ENCODE peak calls at places on chromosome 17, in five cellular contexts. T is GM06990, A is progenitor cell of endocrine pancreas, Z is psoas muscle, Q is H9. W is an unnamed sample.

GRCh38 chr17:8120520-8121443 is 2.5 kb upstream of the ALOXE3 start:
- DNase-seq in T (peak; percentile 86), Z (no peak), A (peak; percentile 50), Q (peak; percentile 97), W (peak; percentile 78)

GRCh38 chr17:74610108-74610507 is 13.4 kb downstream of the CD300E start:
- DNase-seq in T (no peak), A (no peak), Z (no peak), Q (no peak), W (no peak)

GRCh38 chr17:50668025-50668837 is 33.5 kb downstream of the ABCC3 start:
- DNase-seq in Q (no peak), Z (no peak), T (no peak), A (no peak), W (no peak)

GRCh38 chr17:38558751-38559024 is 47.1 kb downstream of the SRCIN1 start:
- DNase-seq in A (no peak), Z (no peak), T (no peak), Q (no peak), W (no peak)

GRCh38 chr17:64687959-64688358 is 25.9 kb upstream of the SMURF2 start:
- DNase-seq in Z (no peak), T (no peak), Q (no peak), A (no peak), W (no peak)

GRCh38 chr17:12592941-12593340 is 72.7 kb upstream of the MYOCD start:
- DNase-seq in T (no peak), A (no peak), Z (no peak), Q (no peak), W (no peak)

GRCh38 chr17:35132816-35133550 is 9.1 kb downstream of the NLE1 start:
- DNase-seq in Z (no peak), T (no peak), A (no peak), Q (no peak), W (no peak)

GRCh38 chr17:12107905-12108304 is 87.2 kb downstream of the MAP2K4 start:
- DNase-seq in Z (no peak), Q (no peak), T (no peak), A (no peak), W (no peak)

GRCh38 chr17:2795412-2796163 is 650 bp upstream of the RAP1GAP2 start:
- DNase-seq in Z (no peak), Q (no peak), A (no peak), T (no peak), W (no peak)

GRCh38 chr17:47225436-47225858 is 16.3 kb downstream of the MYL4 start:
- DNase-seq in T (no peak), Z (no peak), A (no peak), Q (no peak), W (no peak)

GRCh38 chr17:49443862-49444261 is 29.2 kb upstream of the PHB1 start:
- DNase-seq in Q (no peak), T (no peak), Z (no peak), A (no peak), W (no peak)

GRCh38 chr17:19939993-19940721 is 37.5 kb downstream of the AKAP10 start:
- DNase-seq in A (no peak), Q (no peak), Z (no peak), T (no peak), W (no peak)

GRCh38 chr17:37131670-37132620 is 183.2 kb downstream of the AATF start:
- DNase-seq in Z (no peak), T (no peak), A (no peak), Q (no peak), W (no peak)

GRCh38 chr17:364308-364707 is 11.7 kb upstream of the RPH3AL start:
- DNase-seq in A (no peak), Z (no peak), Q (no peak), T (no peak), W (no peak)

GRCh38 chr17:77795685-77796084 is 162.8 kb upstream of the TNRC6C start:
- DNase-seq in A (no peak), T (no peak), Z (no peak), Q (no peak), W (no peak)

GRCh38 chr17:50044483-50044882 is 11.4 kb upstream of the ITGA3 start:
- DNase-seq in Z (no peak), A (no peak), Q (no peak), T (no peak), W (no peak)

GRCh38 chr17:35011671-35012216 is 31.4 kb downstream of the LIG3 start:
- DNase-seq in Z (peak; percentile 37), T (no peak), Q (no peak), A (no peak), W (no peak)

GRCh38 chr17:77610980-77611641 is 347.4 kb upstream of the TNRC6C start:
- DNase-seq in T (no peak), Z (no peak), Q (no peak), A (no peak), W (no peak)

GRCh38 chr17:31492880-31493655 is 101.6 kb downstream of the RAB11FIP4 start:
- DNase-seq in Q (no peak), T (peak; percentile 68), A (no peak), Z (peak; percentile 41), W (peak; percentile 83)

GRCh38 chr17:80798595-80799552 is 192.8 kb upstream of the CHMP6 start:
- DNase-seq in T (no peak), Z (no peak), A (no peak), Q (peak; percentile 10), W (no peak)

GRCh38 chr17:45867702-45868101 is 23.0 kb downstream of the SPPL2C start:
- DNase-seq in Z (no peak), Q (no peak), T (no peak), A (no peak), W (no peak)

GRCh38 chr17:16488572-16488997 is 3.4 kb downstream of the LRRC75A start:
- DNase-seq in Q (peak; percentile 51), Z (no peak), T (no peak), A (no peak), W (no peak)

GRCh38 chr17:43755389-43755875 is 3.2 kb downstream of the SOST start:
- DNase-seq in Q (peak; percentile 87), Z (peak; percentile 38), T (no peak), A (peak; percentile 60), W (no peak)

GRCh38 chr17:78915872-78916632 is 9.1 kb downstream of the TIMP2 start:
- DNase-seq in A (no peak), T (no peak), Q (no peak), Z (peak; percentile 71), W (no peak)

GRCh38 chr17:77352441-77352840 is 211.7 kb downstream of the SEC14L1 start:
- DNase-seq in T (no peak), Q (no peak), A (no peak), Z (no peak), W (no peak)

GRCh38 chr17:82325286-82326180 is 8.0 kb downstream of the SECTM1 start:
- DNase-seq in Z (no peak), Q (no peak), A (no peak), T (no peak), W (peak; percentile 29)

GRCh38 chr17:39736319-39737165 is 1.2 kb upstream of the GRB7 start:
- DNase-seq in Z (no peak), T (no peak), A (no peak), Q (no peak), W (no peak)

GRCh38 chr17:61475726-61476125 is 23.5 kb downstream of the TBX4 start:
- DNase-seq in T (no peak), Q (peak; percentile 19), A (no peak), Z (no peak), W (no peak)

GRCh38 chr17:50209472-50210248 is 8.2 kb upstream of the COL1A1 start:
- DNase-seq in T (no peak), Q (peak; percentile 95), Z (peak; percentile 88), A (no peak), W (no peak)

GRCh38 chr17:21213491-21214014 is 408 bp downstream of the TMEM11 start:
- DNase-seq in T (no peak), A (peak; percentile 55), Z (peak; percentile 57), Q (no peak), W (no peak)

GRCh38 chr17:9371019-9371418 is 204.6 kb downstream of the STX8 start:
- DNase-seq in A (no peak), Q (no peak), T (peak; percentile 15), Z (no peak), W (no peak)

GRCh38 chr17:42251115-42251514 is 25.1 kb downstream of the STAT5B start:
- DNase-seq in Q (no peak), T (no peak), A (no peak), Z (no peak), W (no peak)

GRCh38 chr17:70278846-70279465 is 109.6 kb downstream of the KCNJ2 start:
- DNase-seq in T (no peak), A (no peak), Q (no peak), Z (no peak), W (no peak)

GRCh38 chr17:75614006-75614405 is 19.2 kb upstream of the SMIM5 start:
- DNase-seq in Z (no peak), Q (peak; percentile 79), T (no peak), A (no peak), W (no peak)
- TF ChIP-seq CTCF in Z (no peak), Q (peak; percentile 52), T (peak; percentile 35), A (no peak), W (no peak)

GRCh38 chr17:40812639-40813038 is 9.8 kb downstream of the KRT10 start:
- DNase-seq in Z (no peak), A (no peak), T (no peak), Q (no peak), W (no peak)
- TF ChIP-seq CTCF in Z (no peak), A (no peak), T (no peak), Q (no peak), W (no peak)

GRCh38 chr17:66448008-66448644 is 145.7 kb downstream of the PRKCA start:
- DNase-seq in Z (no peak), Q (no peak), T (no peak), A (no peak), W (no peak)

GRCh38 chr17:66450008-66450856 is 147.8 kb downstream of the PRKCA start:
- DNase-seq in Z (no peak), Q (no peak), A (no peak), T (no peak), W (no peak)

GRCh38 chr17:66449418-66449977 is 147.1 kb downstream of the PRKCA start:
- DNase-seq in T (no peak), A (no peak), Z (no peak), Q (no peak), W (no peak)

GRCh38 chr17:66450857-66451158 is 148.4 kb downstream of the PRKCA start:
- DNase-seq in T (no peak), Z (no peak), Q (no peak), A (no peak), W (no peak)

GRCh38 chr17:66451188-66452149 is 149.1 kb downstream of the PRKCA start:
- DNase-seq in Z (no peak), A (no peak), Q (peak; percentile 81), T (no peak), W (no peak)
- TF ChIP-seq CTCF in Z (no peak), A (peak; percentile 40), Q (peak; percentile 74), T (peak; percentile 46), W (no peak)

DNA sequence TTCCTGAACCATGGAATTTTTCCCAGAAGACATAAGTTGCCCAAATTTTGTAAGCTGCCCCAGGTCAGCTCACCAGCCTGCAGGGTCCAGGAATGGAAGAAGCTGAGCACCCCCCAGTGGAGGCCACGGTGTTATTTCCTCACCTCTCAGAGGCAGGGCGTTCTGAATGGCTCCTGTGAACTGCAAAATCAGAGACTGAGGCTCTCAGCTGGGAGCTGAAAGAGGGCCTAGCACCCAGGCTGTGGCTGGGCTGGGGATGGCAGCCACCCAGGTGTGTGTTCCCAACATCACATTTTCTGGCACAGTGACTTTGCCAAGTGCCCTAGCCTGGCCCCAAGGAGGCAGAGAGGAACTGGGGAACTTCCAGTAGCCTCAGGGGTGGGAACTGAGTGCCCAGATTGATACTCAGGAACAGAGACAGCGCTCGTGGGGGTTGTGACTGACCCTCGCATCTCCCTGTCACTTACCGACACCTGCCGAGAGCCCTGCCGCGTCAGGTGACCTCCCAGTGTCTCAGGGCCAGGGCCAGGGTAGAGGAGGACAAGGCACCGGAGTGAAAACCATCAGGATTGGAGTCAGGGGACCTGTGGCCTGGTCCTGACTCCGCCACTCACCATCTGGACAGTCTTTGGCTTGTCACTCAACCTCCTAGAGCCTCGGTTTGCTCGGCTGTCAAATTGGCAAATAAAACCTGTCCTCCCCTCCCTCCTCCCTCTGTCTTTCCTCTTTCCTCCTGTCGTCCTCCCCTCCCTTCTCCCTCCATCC is 11.3 kb downstream of the CACNG4 start:
- DNase-seq in Q (peak; percentile 80), T (no peak), A (no peak), Z (no peak), W (peak; percentile 47)
- TF ChIP-seq CTCF in Q (peak; percentile 71), T (peak; percentile 51), A (peak; percentile 40), Z (peak; percentile 21), W (peak; percentile 12)